ENCODE peak calls at places on chromosomes 16 and 17, in six cellular contexts. Q is T follicular helper cell, O is COR-L47, W is HEK293T, I is adipocyte, S is kidney. H is an unnamed sample.
A peak's percentile ranks its signal among the peaks of the same experiment; 100 is the strongest.

GRCh38 chr16:24246911-24247607 is 9.1 kb upstream of the CACNG3 start:
- DNase-seq in Q (no peak), O (no peak), W (no peak), I (no peak), S (no peak), H (no peak)

GRCh38 chr17:51028176-51028863 is 92.3 kb downstream of the SPAG9 start:
- DNase-seq in Q (no peak), O (no peak), W (no peak), I (no peak), S (no peak), H (no peak)

GRCh38 chr16:70463235-70463634 is 8.8 kb downstream of the FCSK start:
- DNase-seq in Q (no peak), O (no peak), W (no peak), I (no peak), S (no peak), H (no peak)

GRCh38 chr16:85112364-85112763 is at the start of gene CIBAR2:
- DNase-seq in Q (no peak), O (peak; percentile 84), W (no peak), I (no peak), S (peak; percentile 63), H (no peak)

GRCh38 chr17:56896217-56896967 is 17.5 kb downstream of the TRIM25 start:
- DNase-seq in Q (no peak), O (no peak), W (no peak), I (no peak), S (no peak), H (no peak)

GRCh38 chr16:9797306-9797705 is 384.9 kb downstream of the GRIN2A start:
- DNase-seq in Q (no peak), O (no peak), W (no peak), I (peak; percentile 14), S (no peak), H (no peak)

GRCh38 chr17:41439375-41439774 is 1.4 kb downstream of the KRT38 start:
- DNase-seq in Q (no peak), O (no peak), W (no peak), I (peak; percentile 78), S (no peak), H (no peak)

GRCh38 chr16:20073203-20074088 is at the start of gene GPR139:
- DNase-seq in Q (no peak), O (no peak), W (no peak), I (no peak), S (peak; percentile 39), H (no peak)

GRCh38 chr16:4316732-4317461 is 1.0 kb downstream of the GLIS2 start:
- DNase-seq in Q (no peak), O (peak; percentile 95), W (no peak), I (peak; percentile 82), S (peak; percentile 92), H (no peak)

GRCh38 chr17:1574697-1575471 is 12.3 kb upstream of the PITPNA start:
- DNase-seq in Q (no peak), O (no peak), W (no peak), I (no peak), S (peak; percentile 83), H (no peak)

GRCh38 chr17:31390426-31390747 is 1.1 kb upstream of the RAB11FIP4 start:
- DNase-seq in Q (no peak), O (no peak), W (no peak), I (no peak), S (no peak), H (no peak)

GRCh38 chr17:81865733-81866439 is 5.3 kb downstream of the ARHGDIA start:
- DNase-seq in Q (no peak), O (no peak), W (no peak), I (no peak), S (peak; percentile 87), H (no peak)

GRCh38 chr16:80552277-80552676 is 11.5 kb downstream of the DYNLRB2 start:
- DNase-seq in Q (no peak), O (no peak), W (no peak), I (no peak), S (no peak), H (no peak)